ENCODE peak calls at places on chromosomes 13 and 19, in six cellular contexts. X is A549, C is endothelial cell of umbilical vein, H is GM12878, K is K562, F is HepG2. S is an unnamed sample.

GRCh38 chr13:24619302-24619701 is 60.9 kb upstream of the ATP12A start:
- DNase-seq in C (no peak), K (no peak), F (no peak), X (no peak), H (no peak), S (peak)

GRCh38 chr19:36665832-36666231 is 805 bp downstream of the ZNF461 start:
- DNase-seq in F (no peak), X (no peak), K (no peak), H (no peak), C (no peak), S (no peak)

GRCh38 chr19:36081385-36081784 is 26.7 kb downstream of the WDR62 start:
- DNase-seq in X (no peak), F (no peak), K (no peak), C (no peak), H (no peak), S (no peak)

GRCh38 chr13:100182894-100183490 is 94.1 kb downstream of the PCCA start:
- DNase-seq in C (no peak), F (peak), H (no peak), X (no peak), K (no peak), S (no peak)

GRCh38 chr13:32445461-32445860 is 17.5 kb upstream of the N4BP2L1 start:
- DNase-seq in K (no peak), C (no peak), H (no peak), F (no peak), X (no peak), S (no peak)

GRCh38 chr13:59424661-59425060 is 739.1 kb downstream of the DIAPH3 start:
- DNase-seq in H (no peak), X (no peak), K (no peak), F (no peak), C (no peak), S (no peak)

GRCh38 chr19:47351545-47351944 is 2.4 kb downstream of the DHX34 start:
- DNase-seq in F (peak), H (no peak), K (no peak), C (peak), X (peak), S (peak)

GRCh38 chr13:24208314-24208713 is 47.8 kb downstream of the SPATA13 start:
- DNase-seq in X (peak), F (no peak), H (no peak), C (peak), K (no peak), S (no peak)

GRCh38 chr13:73254827-73255226 is 196.0 kb downstream of the KLF5 start:
- DNase-seq in X (no peak), C (peak), H (no peak), F (no peak), K (no peak), S (no peak)

GRCh38 chr13:50119593-50119992 is 104.3 kb downstream of the KCNRG start:
- DNase-seq in X (no peak), K (no peak), C (peak), H (no peak), F (no peak), S (peak)

GRCh38 chr13:95298971-95299627 is 2.2 kb downstream of the ABCC4 start:
- DNase-seq in K (no peak), X (no peak), H (no peak), F (no peak), C (no peak), S (peak)

GRCh38 chr19:12952488-12953455 is 4.3 kb downstream of the GADD45GIP1 start:
- DNase-seq in C (peak), H (no peak), X (no peak), F (no peak), K (peak), S (no peak)

GRCh38 chr13:30840515-30840914 is 65.6 kb upstream of the MEDAG start:
- DNase-seq in C (no peak), H (no peak), X (no peak), K (no peak), F (no peak), S (no peak)

GRCh38 chr13:29551214-29551613 is 44.3 kb downstream of the SLC7A1 start:
- DNase-seq in H (no peak), C (no peak), K (no peak), X (no peak), F (no peak), S (no peak)

GRCh38 chr19:18062043-18062442 is 24.7 kb downstream of the IL12RB1 start:
- DNase-seq in C (no peak), F (no peak), K (no peak), H (no peak), X (no peak), S (no peak)

GRCh38 chr19:29714953-29715694 is at the start of gene C19orf12:
- DNase-seq in H (no peak), C (peak), X (peak), F (peak), K (peak), S (peak)

GRCh38 chr19:33461256-33462111 is 60.1 kb downstream of the PEPD start:
- DNase-seq in H (no peak), X (no peak), F (no peak), K (no peak), C (no peak), S (no peak)

GRCh38 chr13:73131247-73131646 is 72.4 kb downstream of the KLF5 start:
- DNase-seq in C (no peak), X (no peak), F (no peak), K (no peak), H (no peak), S (no peak)

GRCh38 chr19:13478576-13478975 is 27.7 kb downstream of the CACNA1A start:
- DNase-seq in K (no peak), C (no peak), X (no peak), F (no peak), H (no peak), S (no peak)

GRCh38 chr13:27911499-27911898 is 8.3 kb upstream of the PDX1 start:
- DNase-seq in X (no peak), K (no peak), C (no peak), H (no peak), F (no peak), S (no peak)

DNA sequence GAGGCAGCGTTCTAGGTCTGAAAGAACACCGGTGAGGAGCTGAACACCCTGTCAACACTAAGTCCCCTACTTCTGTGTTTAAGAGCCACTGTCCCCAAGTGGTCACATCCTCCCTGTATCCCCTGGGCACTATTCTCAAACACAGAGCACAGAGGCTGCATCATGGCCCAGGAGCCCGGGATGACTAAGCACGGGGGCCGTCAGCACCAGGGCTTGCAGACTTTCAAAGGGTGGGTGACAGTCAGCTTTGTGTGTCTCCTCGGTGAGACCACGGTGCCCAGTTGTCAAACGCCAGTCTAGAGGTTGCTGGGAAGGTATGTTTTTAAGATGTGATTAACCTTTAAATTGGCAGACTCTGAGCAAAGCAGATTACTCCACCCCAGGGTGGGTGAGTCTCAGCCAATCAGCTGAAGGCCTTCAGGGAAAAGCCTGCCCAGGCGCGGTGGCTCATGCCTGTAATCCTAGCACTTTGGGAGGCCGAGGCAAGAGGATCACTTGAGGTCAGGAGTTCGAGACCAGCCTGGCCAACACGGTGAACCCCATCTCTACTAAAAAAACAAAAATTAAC is 8.0 kb downstream of the MAP2K2 start:
- DNase-seq in H (no peak), F (no peak), X (no peak), K (no peak), C (no peak), S (no peak)
- TF ChIP-seq MYC in H (no peak), F (no peak), X (no peak), K (no peak), C (no peak), S (no peak)

GRCh38 chr19:49678970-49679831 is 2.1 kb downstream of the PRMT1 start:
- DNase-seq in C (no peak), F (no peak), K (no peak), X (no peak), H (no peak), S (no peak)
- TF ChIP-seq POLR2A in C (no peak), F (no peak), K (no peak), X (no peak), H (no peak), S (no peak)

GRCh38 chr13:113021391-113021790 is 52.4 kb downstream of the MCF2L start:
- DNase-seq in F (no peak), C (no peak), H (no peak), X (no peak), K (no peak), S (no peak)

GRCh38 chr13:113016526-113017295 is 47.7 kb downstream of the MCF2L start:
- DNase-seq in F (no peak), H (no peak), K (peak), C (no peak), X (no peak), S (no peak)

GRCh38 chr13:113017506-113018215 is 48.6 kb downstream of the MCF2L start:
- DNase-seq in K (no peak), F (no peak), X (no peak), C (no peak), H (no peak), S (no peak)

GRCh38 chr13:113020323-113021080 is 51.5 kb downstream of the MCF2L start:
- DNase-seq in H (no peak), X (no peak), F (no peak), C (no peak), K (no peak), S (peak)

DNA sequence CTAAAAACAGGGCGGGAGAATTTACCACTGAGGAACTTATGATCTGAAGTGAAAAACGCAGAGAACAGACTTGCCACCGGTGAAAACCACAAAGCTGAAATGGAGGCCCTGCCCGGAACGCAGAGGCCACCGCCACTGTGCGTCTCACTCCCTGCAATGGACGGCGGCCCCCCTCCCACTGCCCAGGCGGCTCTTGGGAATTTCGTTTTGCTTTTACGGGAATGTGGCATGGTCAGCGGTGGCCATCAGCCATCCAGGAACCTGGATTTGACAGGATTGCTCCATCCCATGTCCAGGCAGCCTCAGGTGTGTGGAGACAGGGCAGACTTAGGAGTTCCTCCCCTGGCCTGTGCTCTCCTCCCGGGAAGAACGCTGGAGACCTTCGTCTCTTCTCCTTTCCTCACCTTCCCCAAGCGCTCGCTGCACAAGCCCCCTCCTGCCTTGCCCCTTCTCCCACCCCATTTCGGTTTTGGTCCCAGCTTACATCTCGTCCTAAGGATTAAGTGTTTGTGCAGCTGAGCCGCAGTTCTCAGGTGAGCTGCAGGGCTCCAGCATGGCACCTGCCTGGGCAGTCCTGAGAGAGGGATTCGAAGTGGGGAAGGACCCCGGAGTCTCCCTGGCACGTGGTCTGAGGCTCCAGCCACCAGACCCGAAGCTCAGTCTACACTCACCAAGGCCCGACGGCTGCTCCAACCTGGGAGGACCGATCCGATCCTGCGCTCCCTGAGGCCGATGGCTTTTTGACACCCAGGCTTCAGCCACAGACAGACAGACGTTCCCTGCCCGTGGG is 49.9 kb downstream of the MCF2L start:
- DNase-seq in X (no peak), K (no peak), F (no peak), H (no peak), C (no peak), S (no peak)
- TF ChIP-seq CTCF in X (no peak), K (no peak), F (no peak), H (no peak), C (no peak), S (no peak)

GRCh38 chr13:74280093-74280794 is 146.0 kb upstream of the KLF12 start:
- DNase-seq in F (no peak), X (no peak), C (no peak), K (no peak), H (no peak), S (no peak)
- TF ChIP-seq MYC in F (no peak), X (no peak), C (no peak), K (no peak), H (no peak), S (no peak)

S was measured in NB4.